ENCODE peak calls at places on chromosome 11, in six cellular contexts. M is GM23338, G is trophoblast cell, P is PC-3, U is DND-41, O is IMR-90. I is an unnamed sample.

GRCh38 chr11:36349345-36350136 is 53.5 kb downstream of the PRR5L start:
- DNase-seq in M (no peak), G (no peak), P (no peak), U (no peak), O (no peak), I (no peak)

GRCh38 chr11:65611028-65611757 is 2.8 kb downstream of the MAP3K11 start:
- DNase-seq in M (peak; percentile 56), G (peak; percentile 13), P (no peak), U (no peak), O (no peak), I (no peak)

GRCh38 chr11:76203937-76204336 is 2.4 kb downstream of the WNT11 start:
- DNase-seq in M (no peak), G (no peak), P (no peak), U (no peak), O (no peak), I (no peak)

GRCh38 chr11:65817312-65817814 is 16.4 kb upstream of the SNX32 start:
- DNase-seq in M (no peak), G (no peak), P (no peak), U (no peak), O (no peak), I (no peak)

GRCh38 chr11:134823970-134824369 is 411.9 kb upstream of the B3GAT1 start:
- DNase-seq in M (no peak), G (no peak), P (no peak), U (no peak), O (no peak), I (no peak)

GRCh38 chr11:117423046-117423575 is 95.5 kb downstream of the CEP164 start:
- DNase-seq in M (no peak), G (no peak), P (no peak), U (no peak), O (no peak), I (no peak)

GRCh38 chr11:70233511-70233919 is 30.4 kb downstream of the FADD start:
- DNase-seq in M (no peak), G (peak; percentile 94), P (peak; percentile 100), U (no peak), O (peak; percentile 91), I (peak; percentile 21)

GRCh38 chr11:95121687-95122086 is 32.0 kb downstream of the ENDOD1 start:
- DNase-seq in M (no peak), G (no peak), P (no peak), U (no peak), O (no peak), I (peak; percentile 71)

GRCh38 chr11:72222907-72223614 is 1.5 kb upstream of the INPPL1 start:
- DNase-seq in M (peak; percentile 99), G (peak; percentile 92), P (peak; percentile 96), U (peak; percentile 97), O (peak; percentile 88), I (peak; percentile 98)

GRCh38 chr11:1879941-1880720 is 11.6 kb downstream of the PRR33 start:
- DNase-seq in M (no peak), G (no peak), P (no peak), U (no peak), O (no peak), I (no peak)

GRCh38 chr11:21820176-21820575 is 372.7 kb upstream of the ANO5 start:
- DNase-seq in M (no peak), G (no peak), P (no peak), U (no peak), O (no peak), I (no peak)

GRCh38 chr11:58905141-58905715 is 34.1 kb upstream of the GLYATL1 start:
- DNase-seq in M (peak; percentile 75), G (no peak), P (peak; percentile 48), U (no peak), O (peak; percentile 70), I (no peak)

GRCh38 chr11:50037282-50037681 is 4.6 kb downstream of the OR4C45 start:
- DNase-seq in M (no peak), G (no peak), P (no peak), U (peak; percentile 13), O (no peak), I (no peak)

GRCh38 chr11:96203567-96204365 is 139.2 kb downstream of the MAML2 start:
- DNase-seq in M (no peak), G (no peak), P (no peak), U (no peak), O (no peak), I (no peak)

GRCh38 chr11:132036751-132037466 is 666.5 kb downstream of the NTM start:
- DNase-seq in M (no peak), G (no peak), P (no peak), U (no peak), O (peak; percentile 58), I (no peak)

GRCh38 chr11:33735426-33736147 is 636 bp downstream of the CD59 start:
- DNase-seq in M (peak; percentile 52), G (peak; percentile 64), P (no peak), U (peak; percentile 29), O (no peak), I (peak; percentile 64)

GRCh38 chr11:33736148-33736809 is at the start of gene CD59:
- DNase-seq in M (peak; percentile 97), G (peak; percentile 94), P (peak; percentile 94), U (peak; percentile 74), O (peak; percentile 88), I (peak; percentile 82)

GRCh38 chr11:33733978-33734377 is 2.2 kb downstream of the CD59 start:
- DNase-seq in M (no peak), G (no peak), P (no peak), U (no peak), O (no peak), I (no peak)

GRCh38 chr11:33735166-33735425 is 1.1 kb downstream of the CD59 start:
- DNase-seq in M (peak; percentile 19), G (peak; percentile 23), P (no peak), U (no peak), O (no peak), I (no peak)

DNA sequence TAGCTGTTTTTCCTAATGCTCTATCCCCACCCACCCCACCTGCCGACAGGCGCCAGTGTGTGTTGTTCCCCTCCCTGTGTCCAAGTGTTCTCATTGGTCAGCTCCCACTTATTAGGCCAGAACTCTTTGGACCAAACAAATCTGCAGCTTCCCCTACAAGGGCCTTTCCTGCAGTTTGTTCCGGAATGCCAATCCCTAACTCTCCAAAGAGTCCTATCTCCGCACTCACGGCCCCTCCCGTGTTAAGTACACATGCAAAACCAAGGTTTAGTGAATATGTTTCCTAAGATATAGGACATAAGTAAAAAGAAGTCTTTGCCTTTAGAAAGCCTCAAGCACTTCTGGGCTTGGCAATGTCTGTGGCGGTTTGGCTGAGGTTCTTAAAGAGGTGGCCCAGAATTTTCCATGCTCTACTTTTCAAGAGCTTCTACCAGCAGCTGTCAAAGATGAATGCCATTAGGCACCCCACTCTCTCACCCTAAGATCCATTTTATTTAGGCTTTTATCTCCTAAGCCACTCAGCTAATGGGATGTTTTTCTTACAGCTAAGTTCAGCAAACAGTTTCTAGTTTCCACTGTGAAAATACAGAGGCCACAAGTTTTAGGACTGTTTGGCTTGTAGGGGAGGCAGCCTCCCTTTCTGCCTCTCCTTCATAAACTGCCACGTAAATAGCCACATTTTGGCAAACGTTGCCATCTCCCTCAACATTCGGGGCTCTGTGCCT is 1.6 kb downstream of the CD59 start:
- DNase-seq in M (no peak), G (peak; percentile 33), P (peak; percentile 63), U (no peak), O (no peak), I (no peak)
- H2AFZ ChIP-seq in M (peak overlapping the region; percentile 94), G (no peak overlapping the region), P (no peak overlapping the region), U (no peak overlapping the region), O (peak overlapping the region; percentile 2), I (no peak overlapping the region)

GRCh38 chr11:113189909-113190667 is 124.3 kb upstream of the TTC12 start:
- DNase-seq in M (no peak), G (peak; percentile 9), P (peak; percentile 66), U (no peak), O (no peak), I (no peak)
- H2AFZ ChIP-seq in M (no peak overlapping the region), G (no peak overlapping the region), P (no peak overlapping the region), U (no peak overlapping the region), O (no peak overlapping the region), I (no peak overlapping the region)

DNA sequence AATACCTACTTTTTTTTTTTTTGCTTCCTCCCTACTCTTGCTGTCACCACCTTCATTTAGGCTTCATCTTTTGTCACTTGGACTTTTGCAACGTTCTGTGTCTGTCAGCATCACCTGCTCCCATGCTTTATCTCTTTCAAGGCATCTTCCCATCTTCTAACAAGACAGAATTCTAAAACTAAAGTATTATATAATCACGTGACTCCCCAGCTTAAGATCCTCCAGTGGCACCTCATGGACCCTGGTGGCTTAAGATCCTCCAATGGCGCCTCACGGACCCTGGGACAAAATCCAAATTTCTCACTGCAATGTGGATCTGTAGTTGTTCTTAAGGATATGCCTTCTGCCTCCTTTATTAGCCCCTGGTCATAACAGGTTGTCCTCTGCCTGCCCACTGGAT is 248.2 kb upstream of the SORL1-AS1 start:
- DNase-seq in M (no peak), G (no peak), P (no peak), U (no peak), O (no peak), I (no peak)
- H2AFZ ChIP-seq in M (no peak overlapping the region), G (no peak overlapping the region), P (no peak overlapping the region), U (no peak overlapping the region), O (no peak overlapping the region), I (no peak overlapping the region)

GRCh38 chr11:64510759-64511158 is 80.3 kb upstream of the SLC22A12 start:
- DNase-seq in M (no peak), G (no peak), P (no peak), U (no peak), O (no peak), I (no peak)

GRCh38 chr11:64503354-64503753 is 87.7 kb upstream of the SLC22A12 start:
- DNase-seq in M (no peak), G (no peak), P (no peak), U (no peak), O (no peak), I (peak; percentile 2)

GRCh38 chr11:64504999-64505398 is 86.0 kb upstream of the SLC22A12 start:
- DNase-seq in M (no peak), G (no peak), P (no peak), U (no peak), O (no peak), I (peak; percentile 27)

GRCh38 chr11:64511966-64512365 is 79.1 kb upstream of the SLC22A12 start:
- DNase-seq in M (no peak), G (no peak), P (no peak), U (no peak), O (no peak), I (no peak)

GRCh38 chr11:64507832-64508375 is 83.1 kb upstream of the SLC22A12 start:
- DNase-seq in M (no peak), G (no peak), P (no peak), U (no peak), O (no peak), I (no peak)
- H2AFZ ChIP-seq in M (no peak overlapping the region), G (no peak overlapping the region), P (no peak overlapping the region), U (no peak overlapping the region), O (no peak overlapping the region), I (no peak overlapping the region)

GRCh38 chr11:13224324-13224723 is 53.3 kb upstream of the BMAL1 start:
- DNase-seq in M (no peak), G (peak; percentile 91), P (no peak), U (no peak), O (no peak), I (no peak)
- H2AFZ ChIP-seq in M (no peak overlapping the region), G (no peak overlapping the region), P (no peak overlapping the region), U (no peak overlapping the region), O (no peak overlapping the region), I (no peak overlapping the region)